ENCODE peak calls at places on chromosomes 2 and 18, in five cellular contexts. C is heart right ventricle, V is body of pancreas, K is left ventricle myocardium inferior, M is upper lobe of right lung. Y is an unnamed sample.

GRCh38 chr18:24627644-24628315 is 167.3 kb downstream of the HRH4 start:
- DNase-seq in C (no peak), V (no peak), K (no peak), M (no peak), Y (no peak)

GRCh38 chr2:238940806-238941205 is 92.9 kb downstream of the TWIST2 start:
- DNase-seq in C (no peak), V (no peak), K (no peak), M (peak; percentile 56), Y (peak; percentile 31)

GRCh38 chr2:216671791-216672343 is 23.5 kb downstream of the IGFBP5 start:
- DNase-seq in C (no peak), V (no peak), K (no peak), M (no peak), Y (no peak)

GRCh38 chr18:824179-824578 is 12.1 kb upstream of the YES1 start:
- DNase-seq in C (no peak), V (no peak), K (no peak), M (no peak), Y (no peak)

GRCh38 chr2:61471905-61472805 is 1.3 kb upstream of the USP34 start:
- DNase-seq in C (no peak), V (peak; percentile 46), K (no peak), M (no peak), Y (no peak)

GRCh38 chr2:27707462-27708256 is 44.0 kb downstream of the SLC4A1AP start:
- DNase-seq in C (no peak), V (no peak), K (no peak), M (no peak), Y (no peak)

GRCh38 chr2:148483675-148484074 is 160.9 kb upstream of the EPC2 start:
- DNase-seq in C (no peak), V (no peak), K (no peak), M (no peak), Y (no peak)

GRCh38 chr2:51065276-51065675 is 33.3 kb upstream of the NRXN1 start:
- DNase-seq in C (no peak), V (no peak), K (no peak), M (no peak), Y (no peak)

GRCh38 chr18:28469946-28470345 is 293.0 kb upstream of the CDH2 start:
- DNase-seq in C (no peak), V (no peak), K (no peak), M (no peak), Y (no peak)

GRCh38 chr2:177625744-177626655 is 233.4 kb downstream of the AGPS start:
- DNase-seq in C (no peak), V (no peak), K (no peak), M (no peak), Y (no peak)

GRCh38 chr18:47172476-47172875 is 3.7 kb downstream of the IER3IP1 start:
- DNase-seq in C (no peak), V (no peak), K (no peak), M (no peak), Y (no peak)

GRCh38 chr2:127105656-127106456 is 1.1 kb downstream of the BIN1 start:
- DNase-seq in C (no peak), V (peak; percentile 34), K (no peak), M (peak; percentile 77), Y (no peak)

GRCh38 chr2:62084823-62085222 is 111.1 kb upstream of the B3GNT2 start:
- DNase-seq in C (no peak), V (no peak), K (no peak), M (no peak), Y (no peak)

GRCh38 chr2:7233126-7233525 is 315.9 kb downstream of the RNF144A start:
- DNase-seq in C (no peak), V (no peak), K (no peak), M (no peak), Y (no peak)

GRCh38 chr2:113973856-113974255 is 84.0 kb downstream of the ACTR3 start:
- DNase-seq in C (no peak), V (no peak), K (no peak), M (no peak), Y (no peak)

GRCh38 chr18:2906522-2907458 is 60.0 kb downstream of the EMILIN2 start:
- DNase-seq in C (peak; percentile 47), V (peak; percentile 33), K (no peak), M (peak; percentile 80), Y (peak; percentile 58)

GRCh38 chr18:2907459-2908145 is 60.8 kb downstream of the EMILIN2 start:
- DNase-seq in C (no peak), V (no peak), K (no peak), M (no peak), Y (no peak)

GRCh38 chr18:2908946-2909335 is 62.1 kb downstream of the EMILIN2 start:
- DNase-seq in C (no peak), V (no peak), K (no peak), M (no peak), Y (peak; percentile 10)

GRCh38 chr18:2909431-2910140 is 62.8 kb downstream of the EMILIN2 start:
- DNase-seq in C (no peak), V (no peak), K (no peak), M (no peak), Y (no peak)

DNA sequence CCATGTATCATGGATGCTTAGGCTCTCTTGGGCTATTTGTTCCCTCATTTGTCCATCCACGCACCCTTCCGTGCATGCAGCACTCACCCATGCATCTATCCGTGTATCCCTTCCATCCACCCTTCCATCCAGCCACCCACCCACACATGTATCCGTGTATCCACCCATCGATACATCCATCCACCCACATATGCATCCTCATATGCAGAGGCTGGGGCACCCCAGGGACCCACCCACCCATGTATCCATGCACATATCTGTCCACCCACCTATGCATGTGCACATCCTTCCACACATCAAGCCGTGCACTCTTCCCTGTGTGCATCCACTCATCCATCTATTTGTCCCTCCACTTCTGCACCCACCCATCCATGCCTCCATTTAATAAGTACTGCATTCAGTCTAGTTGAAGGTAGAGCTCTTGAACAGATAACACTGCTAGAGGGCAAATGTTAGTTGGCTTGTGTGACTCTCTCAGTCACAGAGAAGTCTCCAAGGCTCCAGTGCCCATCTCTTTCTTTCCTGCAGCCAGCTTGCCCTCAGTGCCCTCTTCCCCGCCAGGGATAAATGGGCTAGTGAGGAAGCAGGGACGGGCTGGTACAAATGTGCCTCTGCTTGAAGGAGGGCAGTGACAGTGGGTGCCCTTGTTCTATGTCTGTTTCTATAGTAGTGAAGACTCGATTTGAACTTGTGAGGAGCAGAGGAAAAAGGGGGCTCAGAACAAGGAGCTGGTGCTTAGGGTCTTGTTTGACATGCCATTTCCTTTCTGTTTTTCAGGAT is 61.5 kb downstream of the EMILIN2 start:
- DNase-seq in C (no peak), V (no peak), K (no peak), M (no peak), Y (no peak)
- H3K36me3 ChIP-seq in C (no peaks in the 10 kb centered on the region), V (no peaks in the 10 kb centered on the region), K (peaks cover 30% of the 10 kb centered on the region), M (peaks cover 40% of the 10 kb centered on the region), Y (no peaks in the 10 kb centered on the region)

GRCh38 chr18:31587538-31587937 is 4.1 kb upstream of the TTR start:
- DNase-seq in C (no peak), V (no peak), K (no peak), M (no peak), Y (no peak)
- H3K4me1 ChIP-seq in C (no peaks in the 10 kb centered on the region), V (peaks cover 15% of the 10 kb centered on the region), K (no peaks in the 10 kb centered on the region), M (no peaks in the 10 kb centered on the region), Y (no peaks in the 10 kb centered on the region)

DNA sequence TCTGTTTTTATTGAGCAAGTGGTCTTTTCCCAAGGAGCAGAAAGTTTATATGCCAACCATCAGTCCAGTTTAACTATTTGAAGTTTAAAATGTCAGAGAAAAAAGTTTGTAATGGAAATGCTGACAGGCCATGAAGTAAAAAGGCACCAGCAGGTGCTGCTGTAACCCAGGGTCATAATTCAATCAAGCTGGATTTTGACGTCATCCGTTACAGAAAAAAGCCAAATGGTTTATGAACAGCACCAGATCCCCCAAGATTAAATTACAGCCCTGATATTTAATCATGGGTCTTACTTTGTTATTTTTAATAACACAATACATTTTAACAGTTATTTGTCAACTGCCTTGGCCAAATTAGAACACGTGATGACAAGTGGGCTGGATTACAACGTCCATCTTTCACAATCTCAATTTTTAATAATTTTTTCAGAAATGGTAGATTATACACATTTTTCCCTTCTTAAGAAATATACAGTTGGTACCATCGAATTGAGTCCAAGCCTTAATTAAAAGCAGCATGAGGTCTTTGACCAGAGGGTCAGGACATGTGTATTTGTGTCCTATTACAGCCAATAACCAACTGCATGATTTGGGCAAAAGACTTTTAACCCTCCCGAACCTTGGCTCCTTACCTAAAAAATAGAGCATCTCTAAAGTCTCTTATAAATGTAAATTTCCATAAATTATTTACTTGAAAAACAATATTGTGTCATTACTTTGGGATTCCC is 10.0 kb downstream of the TCF4 start:
- DNase-seq in C (no peak), V (peak; percentile 18), K (no peak), M (no peak), Y (no peak)
- TF ChIP-seq CTCF in C (no peak), V (no peak), K (no peak), M (no peak), Y (no peak)

GRCh38 chr2:88585969-88586368 is 41.3 kb downstream of the EIF2AK3 start:
- DNase-seq in C (no peak), V (no peak), K (no peak), M (no peak), Y (no peak)
- H3K36me3 ChIP-seq in C (peaks cover 44% of the 10 kb centered on the region), V (peaks cover 34% of the 10 kb centered on the region), K (peaks cover 93% of the 10 kb centered on the region), M (peaks cover 94% of the 10 kb centered on the region), Y (no peaks in the 10 kb centered on the region)

DNA sequence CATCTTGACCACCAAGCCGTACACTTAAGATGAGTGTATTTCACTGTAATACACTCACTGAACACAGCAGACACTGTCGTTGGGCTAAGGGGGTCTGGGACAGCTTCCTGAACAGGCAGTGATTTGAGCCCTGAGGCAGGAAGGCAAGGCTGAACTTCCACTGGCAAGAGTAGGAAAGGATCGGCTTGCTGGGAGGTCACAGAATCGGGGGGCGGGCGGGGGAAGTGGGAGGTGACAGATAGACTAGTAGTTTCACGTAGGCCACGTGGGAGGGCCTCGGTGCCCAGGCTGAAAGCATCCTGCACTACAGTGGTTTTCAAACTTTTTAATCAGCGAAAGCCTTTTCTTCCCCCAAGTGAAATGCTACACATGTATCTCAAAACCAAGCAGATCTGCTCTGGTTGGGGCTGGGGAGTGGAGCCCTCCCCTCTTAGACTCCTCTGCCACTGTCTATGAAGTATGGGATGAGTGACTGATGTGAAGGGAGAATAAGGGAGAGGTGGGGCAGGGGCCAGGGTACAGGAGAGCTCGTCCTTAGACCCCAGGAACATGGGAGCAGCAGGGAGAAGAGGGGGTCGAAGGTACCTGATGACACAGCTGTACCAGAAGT is 8.6 kb downstream of the PARD6G start:
- DNase-seq in C (no peak), V (no peak), K (no peak), M (peak; percentile 35), Y (no peak)
- H3K4me1 ChIP-seq in C (no peaks in the 10 kb centered on the region), V (no peaks in the 10 kb centered on the region), K (no peaks in the 10 kb centered on the region), M (no peaks in the 10 kb centered on the region), Y (no peaks in the 10 kb centered on the region)

GRCh38 chr2:99403524-99403923 is 66.3 kb downstream of the EIF5B start:
- DNase-seq in C (no peak), V (no peak), K (no peak), M (no peak), Y (no peak)
- TF ChIP-seq CTCF in C (no peak), V (no peak), K (peak; percentile 25), M (no peak), Y (no peak)

GRCh38 chr2:42183775-42184174 is 14.6 kb downstream of the EML4 start:
- DNase-seq in C (no peak), V (no peak), K (no peak), M (no peak), Y (no peak)
- H3K36me3 ChIP-seq in C (no peaks in the 10 kb centered on the region), V (no peaks in the 10 kb centered on the region), K (no peaks in the 10 kb centered on the region), M (no peaks in the 10 kb centered on the region), Y (no peaks in the 10 kb centered on the region)

GRCh38 chr2:101305044-101305443 is 3.5 kb downstream of the RNF149 start:
- DNase-seq in C (no peak), V (no peak), K (no peak), M (no peak), Y (no peak)
- H3K4me1 ChIP-seq in C (peaks cover 7% of the 10 kb centered on the region), V (peaks cover 67% of the 10 kb centered on the region), K (peaks cover 90% of the 10 kb centered on the region), M (peaks cover 24% of the 10 kb centered on the region), Y (no peaks in the 10 kb centered on the region)

Y was measured in uterus.